ENCODE peak calls at places on chromosomes 12 and 14, in five cellular contexts. X is neuronal stem cell; N is A549; S is CD8-positive, alpha-beta T cell; F is K562. D is an unnamed sample.

GRCh38 chr14:24238527-24239037 is 3.8 kb downstream of the TINF2 start:
- DNase-seq in X (no peak), N (no peak), S (no peak), F (no peak), D (no peak)

GRCh38 chr14:88556581-88556980 is 1.8 kb upstream of the PTPN21 start:
- DNase-seq in F (no peak), X (no peak), N (no peak), S (no peak), D (no peak)

GRCh38 chr12:45789025-45789424 is 59.5 kb downstream of the ARID2 start:
- DNase-seq in F (no peak), N (no peak), S (no peak), X (no peak), D (no peak)

GRCh38 chr12:27434673-27435565 is 11.6 kb upstream of the SMCO2 start:
- DNase-seq in X (no peak), F (peak; percentile 55), N (peak; percentile 26), S (no peak), D (no peak)

GRCh38 chr14:61484826-61485584 is 163.6 kb downstream of the PRKCH start:
- DNase-seq in N (no peak), X (no peak), S (no peak), F (no peak), D (no peak)

GRCh38 chr12:12476836-12477531 is 85.7 kb downstream of the DUSP16 start:
- DNase-seq in X (no peak), F (no peak), S (no peak), N (no peak), D (no peak)

GRCh38 chr12:131643581-131644452 is 67.1 kb upstream of the SFSWAP start:
- DNase-seq in F (no peak), S (no peak), N (no peak), X (no peak), D (no peak)

GRCh38 chr12:29282452-29282851 is 98.5 kb downstream of the ERGIC2 start:
- DNase-seq in F (no peak), N (no peak), S (no peak), X (no peak), D (no peak)

GRCh38 chr12:64893961-64894360 is 69.5 kb downstream of the TBC1D30 start:
- DNase-seq in N (no peak), X (no peak), S (no peak), F (no peak), D (no peak)

GRCh38 chr14:66074546-66074945 is 411.6 kb upstream of the CCDC196 start:
- DNase-seq in N (no peak), S (no peak), X (peak; percentile 11), F (no peak), D (no peak)

GRCh38 chr12:120119395-120119973 is 2.9 kb upstream of the RAB35 start:
- DNase-seq in F (no peak), X (no peak), S (no peak), N (peak; percentile 51), D (no peak)

GRCh38 chr12:57238854-57239554 is 9.5 kb downstream of the SHMT2 start:
- DNase-seq in N (peak; percentile 88), F (peak; percentile 90), X (peak; percentile 91), S (peak; percentile 92), D (peak; percentile 91)

GRCh38 chr14:89504084-89504483 is 87.1 kb upstream of the FOXN3 start:
- DNase-seq in F (no peak), N (no peak), S (no peak), X (no peak), D (no peak)

GRCh38 chr14:26775765-26776577 is 178.1 kb upstream of the NOVA1 start:
- DNase-seq in F (no peak), N (no peak), S (no peak), X (no peak), D (no peak)

GRCh38 chr12:65613692-65614091 is 210.6 kb upstream of the HMGA2 start:
- DNase-seq in X (no peak), S (no peak), N (no peak), F (no peak), D (no peak)

GRCh38 chr14:54267172-54267571 is 129.6 kb upstream of the CDKN3 start:
- DNase-seq in F (no peak), N (no peak), S (no peak), X (no peak), D (no peak)

GRCh38 chr12:30548203-30548602 is 147.5 kb downstream of the IPO8 start:
- DNase-seq in N (no peak), X (no peak), S (no peak), F (no peak), D (no peak)

GRCh38 chr12:48379784-48380183 is 29.1 kb upstream of the ZNF641 start:
- DNase-seq in S (no peak), F (no peak), N (no peak), X (no peak), D (no peak)

GRCh38 chr14:91892918-91893527 is 25.7 kb upstream of the TC2N start:
- DNase-seq in N (peak; percentile 38), F (peak; percentile 69), S (no peak), X (peak; percentile 36), D (no peak)

GRCh38 chr12:94792690-94793089 is 142.3 kb upstream of the TMCC3 start:
- DNase-seq in N (no peak), S (no peak), F (no peak), X (no peak), D (no peak)

GRCh38 chr12:55704824-55705780 is 2.6 kb downstream of the ITGA7 start:
- DNase-seq in X (no peak), F (no peak), S (no peak), N (no peak), D (no peak)

GRCh38 chr12:63995512-63995911 is 151.0 kb downstream of the SRGAP1 start:
- DNase-seq in X (no peak), F (no peak), N (no peak), S (no peak), D (no peak)

GRCh38 chr14:65258391-65258790 is 154.1 kb upstream of the FUT8 start:
- DNase-seq in X (no peak), S (no peak), F (no peak), N (peak; percentile 25), D (no peak)

GRCh38 chr14:94344389-94344788 is 21.3 kb upstream of the SERPINA6 start:
- DNase-seq in S (no peak), N (no peak), X (no peak), F (no peak), D (no peak)

GRCh38 chr14:72737560-72737943 is 156.3 kb downstream of the DPF3 start:
- DNase-seq in F (no peak), X (no peak), S (no peak), N (no peak), D (no peak)

DNA sequence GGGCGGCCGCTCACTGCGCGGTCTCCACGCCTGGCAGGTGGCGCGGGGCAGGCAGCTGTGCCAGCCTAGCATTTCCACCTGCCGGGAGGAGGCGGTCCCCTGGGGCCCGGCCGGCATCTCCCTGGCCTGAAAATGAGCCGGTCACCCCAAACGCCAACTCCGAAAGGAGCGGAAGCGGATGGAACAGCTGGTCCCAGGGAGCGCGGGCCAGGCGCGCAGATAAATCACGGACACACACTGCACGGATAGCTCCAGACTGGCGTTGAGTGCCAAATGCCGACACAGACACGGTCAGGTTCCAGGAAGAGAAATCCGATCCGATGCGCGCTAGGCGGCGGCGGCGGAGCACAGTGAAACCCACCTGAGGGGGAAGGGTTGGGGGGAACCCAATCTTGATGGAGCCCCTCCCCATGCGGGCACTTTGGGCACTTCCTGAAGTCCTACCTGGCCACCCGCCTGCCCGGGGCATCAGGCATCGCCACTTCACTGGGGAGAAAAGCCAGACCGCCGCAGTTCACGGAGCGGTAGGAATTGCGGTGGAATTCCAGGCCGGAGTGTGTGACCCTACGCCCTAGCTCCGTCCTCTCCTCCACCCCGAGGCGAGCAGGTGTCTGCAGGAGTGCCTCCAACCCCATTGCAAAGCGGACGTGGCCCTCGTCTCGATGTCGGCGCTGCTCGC is 624 bp upstream of the PLEKHD1 start:
- DNase-seq in F (no peak), N (peak; percentile 33), S (no peak), X (peak; percentile 31), D (no peak)
- H3K4me3 ChIP-seq in F (no peak overlapping the region), N (peak overlapping the region; percentile 55), S (no peak overlapping the region), X (peak overlapping the region; percentile 82), D (peak overlapping the region; percentile 56)

GRCh38 chr12:71873821-71874220 is 34.3 kb downstream of the TBC1D15 start:
- DNase-seq in X (no peak), S (no peak), N (no peak), F (no peak), D (no peak)

GRCh38 chr12:71872999-71873398 is 33.4 kb downstream of the TBC1D15 start:
- DNase-seq in N (no peak), S (no peak), X (no peak), F (no peak), D (no peak)

GRCh38 chr12:71870409-71870808 is 30.9 kb downstream of the TBC1D15 start:
- DNase-seq in S (no peak), N (no peak), X (no peak), F (no peak), D (no peak)

GRCh38 chr12:71871116-71871515 is 31.6 kb downstream of the TBC1D15 start:
- DNase-seq in F (no peak), N (no peak), S (no peak), X (no peak), D (no peak)

DNA sequence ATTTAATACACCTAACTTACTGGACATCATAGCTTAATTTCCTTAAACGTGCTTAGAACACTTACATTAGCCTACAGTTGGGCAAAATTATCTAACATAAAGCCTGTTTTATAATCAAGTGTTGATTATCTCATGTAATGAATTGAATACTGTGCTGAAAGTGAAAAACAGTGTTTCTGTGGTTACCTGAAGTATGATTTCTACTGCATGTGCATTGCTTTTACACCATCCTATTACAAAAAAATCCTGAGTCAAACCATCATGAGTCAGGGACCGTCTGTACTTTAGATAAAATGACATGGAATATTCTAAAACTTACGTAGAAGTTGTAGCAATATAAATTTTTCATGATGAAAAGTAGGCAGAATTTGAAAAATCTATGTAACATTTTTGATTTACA is 32.8 kb downstream of the TBC1D15 start:
- DNase-seq in S (no peak), N (no peak), F (no peak), X (no peak), D (no peak)
- H3K4me1 ChIP-seq in S (peaks cover 9% of the 10 kb centered on the region), N (peaks cover 14% of the 10 kb centered on the region), F (no peaks in the 10 kb centered on the region), X (no peaks in the 10 kb centered on the region), D (peaks cover 22% of the 10 kb centered on the region)

DNA sequence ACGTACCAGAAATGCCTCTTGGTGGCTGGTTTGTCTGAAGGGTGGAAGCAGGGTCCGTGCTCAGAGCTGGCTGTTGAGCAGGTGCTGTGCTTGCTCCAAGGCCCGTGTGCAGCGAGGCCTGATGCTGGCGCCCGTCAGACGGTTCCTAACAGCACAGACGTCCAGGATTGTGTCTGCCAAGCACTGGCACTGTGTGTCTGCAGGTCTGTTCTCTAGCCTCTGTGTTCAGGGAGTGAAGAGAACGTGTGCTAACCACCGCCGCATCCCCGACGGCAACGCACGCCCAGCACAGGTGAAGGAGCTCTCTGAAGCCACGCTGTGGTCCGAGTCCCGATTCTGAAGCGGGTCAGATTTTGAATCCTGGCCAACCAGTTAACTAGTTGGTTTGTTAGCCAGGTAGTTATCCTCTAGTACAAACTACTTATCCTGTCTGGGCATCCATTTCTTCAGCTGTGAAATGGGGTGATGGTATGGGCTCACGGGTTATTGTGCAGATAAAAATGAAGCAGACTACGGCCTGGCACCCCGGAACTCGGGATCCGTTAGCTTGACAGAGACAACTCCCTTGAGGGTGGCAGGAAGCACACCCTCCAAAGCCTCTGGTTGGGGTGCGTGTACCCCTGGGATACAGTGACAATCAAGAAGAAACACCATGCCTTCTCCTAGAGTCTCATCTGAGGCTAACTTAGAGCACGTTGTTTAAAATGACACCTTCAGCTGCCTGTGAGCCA is 18.6 kb upstream of the TDRD9 start:
- DNase-seq in X (no peak), F (no peak), N (no peak), S (no peak), D (peak; percentile 41)
- H3K4me3 ChIP-seq in X (peak overlapping the region; percentile 64), F (no peak overlapping the region), N (no peak overlapping the region), S (peak overlapping the region; percentile 51), D (peak overlapping the region; percentile 18)

DNA sequence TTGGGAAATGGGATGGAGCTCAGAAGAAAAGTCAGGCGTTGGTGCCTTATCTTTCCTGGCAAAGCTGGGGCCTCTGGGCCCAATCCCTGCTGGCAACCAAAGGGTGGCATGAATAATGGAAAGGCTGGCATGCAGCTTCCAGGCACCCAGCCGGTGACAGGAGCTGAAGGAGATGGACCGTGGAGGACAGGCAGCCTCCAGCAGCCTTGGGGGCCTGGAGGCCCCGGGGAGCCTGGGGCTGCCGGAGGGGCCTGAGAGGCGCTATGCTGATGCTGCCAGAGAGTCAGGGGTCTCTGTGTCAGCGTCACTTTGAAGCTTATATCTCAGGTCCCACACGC is 38.2 kb upstream of the EML1 start:
- DNase-seq in F (no peak), X (no peak), N (no peak), S (no peak), D (no peak)
- H3K4me1 ChIP-seq in F (no peaks in the 10 kb centered on the region), X (peaks cover 35% of the 10 kb centered on the region), N (peaks cover 81% of the 10 kb centered on the region), S (peaks cover 13% of the 10 kb centered on the region), D (peaks cover 56% of the 10 kb centered on the region)